ENCODE peak calls at places on chromosome 1, in seven cellular contexts. Q, W, O, U, M, G and I are unnamed samples.

GRCh38 chr1:95554408-95554807 is 320.4 kb downstream of the RWDD3 start:
- DNase-seq in U (no peak), Q (no peak), M (no peak), W (no peak), G (no peak), O (no peak), I (no peak)

GRCh38 chr1:160874935-160875334 is 10.0 kb downstream of the ITLN1 start:
- DNase-seq in M (no peak), G (no peak), O (no peak), W (no peak), Q (no peak), U (no peak), I (no peak)

GRCh38 chr1:23010734-23011449 is 4.8 kb downstream of the TEX46 start:
- DNase-seq in O (no peak), W (no peak), Q (no peak), M (no peak), G (no peak), U (no peak), I (no peak)

GRCh38 chr1:223515915-223516314 is 122.7 kb downstream of the CCDC185 start:
- DNase-seq in Q (no peak), M (peak), U (no peak), O (no peak), G (no peak), W (no peak), I (no peak)

GRCh38 chr1:161198877-161199431 is at the start of gene ADAMTS4:
- DNase-seq in W (peak), O (no peak), Q (peak), G (no peak), M (peak), U (no peak), I (no peak)

GRCh38 chr1:36876990-36877389 is 157.3 kb downstream of the GRIK3 start:
- DNase-seq in W (no peak), M (peak), G (no peak), O (no peak), U (no peak), Q (no peak), I (no peak)

GRCh38 chr1:35111106-35111505 is 31.9 kb downstream of the ZMYM1 start:
- DNase-seq in W (no peak), O (no peak), Q (no peak), G (no peak), M (no peak), U (no peak), I (peak)

GRCh38 chr1:55214903-55215193 is 316 bp downstream of the USP24 start:
- DNase-seq in W (peak), M (peak), G (no peak), O (no peak), U (no peak), Q (no peak), I (no peak)

GRCh38 chr1:240737761-240738265 is 125.9 kb upstream of the GREM2 start:
- DNase-seq in Q (no peak), U (no peak), O (no peak), M (no peak), W (no peak), G (no peak), I (no peak)
- TF ChIP-seq TAF1 in Q (no peak), U (no peak), O (no peak), M (no peak), W (no peak), G (no peak), I (no peak)

GRCh38 chr1:155050560-155051341 is at the start of gene ADAM15:
- DNase-seq in W (peak), G (no peak), Q (peak), O (peak), M (peak), U (peak), I (peak)

GRCh38 chr1:155053531-155054105 is 2.5 kb downstream of the ADAM15 start:
- DNase-seq in O (no peak), W (no peak), U (no peak), Q (no peak), G (no peak), M (no peak), I (no peak)

GRCh38 chr1:155051777-155052398 is 772 bp downstream of the ADAM15 start:
- DNase-seq in G (no peak), U (peak), O (no peak), M (peak), W (no peak), Q (no peak), I (no peak)

GRCh38 chr1:155051342-155051776 is 243 bp downstream of the ADAM15 start:
- DNase-seq in O (no peak), G (no peak), M (no peak), W (no peak), Q (no peak), U (no peak), I (no peak)

DNA sequence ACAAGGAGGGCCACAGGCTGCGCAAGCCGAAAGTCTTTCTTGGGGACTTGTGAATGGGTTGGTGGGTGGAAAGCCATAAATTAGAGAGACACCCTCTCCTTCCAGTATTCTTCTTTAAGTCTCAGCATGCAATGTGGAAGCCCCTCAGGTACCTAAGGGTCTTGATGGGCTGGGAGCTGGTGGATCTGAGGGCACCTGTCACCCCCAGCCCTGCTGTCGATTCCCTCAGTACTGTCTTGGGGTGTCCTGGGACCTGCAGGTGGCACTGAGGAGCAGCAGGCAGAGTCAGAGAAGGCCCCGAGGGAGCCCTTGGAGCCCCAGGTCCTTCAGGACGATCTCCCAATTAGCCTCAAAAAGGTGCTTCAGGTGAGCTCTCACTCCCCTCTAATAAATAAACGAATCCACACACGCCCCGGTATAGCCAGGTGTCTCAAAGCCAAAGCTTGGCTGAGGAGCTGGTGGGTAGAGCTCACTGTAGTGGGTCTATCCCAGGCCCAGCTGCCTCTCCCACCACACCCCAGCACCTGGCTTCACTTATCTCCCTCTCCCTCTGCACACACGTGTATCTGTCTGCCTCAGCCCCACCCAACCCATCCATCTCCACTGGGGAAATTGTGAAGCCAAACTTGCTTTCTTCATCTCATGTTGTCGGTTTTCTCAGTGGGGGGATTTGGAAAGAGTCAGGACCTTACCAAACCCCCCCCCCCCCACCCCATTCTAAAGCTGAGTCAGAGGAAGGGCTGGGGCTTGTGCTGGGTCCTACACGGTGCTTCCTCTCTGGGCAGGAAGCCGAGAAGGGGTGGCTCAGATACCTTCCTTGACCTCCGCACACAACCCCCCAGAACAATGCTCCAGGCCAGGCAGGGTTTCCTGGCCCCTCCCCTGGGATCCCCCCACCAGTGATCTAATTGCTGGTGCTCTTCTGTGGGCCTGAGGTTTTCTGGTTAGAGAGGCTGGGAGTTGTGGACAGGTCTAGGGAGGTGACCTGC is 1.6 kb downstream of the ADAM15 start:
- DNase-seq in U (no peak), W (no peak), G (no peak), M (peak), O (no peak), Q (peak), I (no peak)
- TF ChIP-seq TAF1 in U (no peak), W (no peak), G (no peak), M (no peak), O (no peak), Q (no peak), I (no peak)

GRCh38 chr1:189275786-189276185 is 1201.9 kb downstream of the BRINP3 start:
- DNase-seq in Q (no peak), W (no peak), U (no peak), M (no peak), O (no peak), G (no peak), I (no peak)
- TF ChIP-seq TAF1 in Q (no peak), W (no peak), U (no peak), M (no peak), O (no peak), G (no peak), I (no peak)

GRCh38 chr1:221118176-221118937 is 239.1 kb downstream of the HLX start:
- DNase-seq in O (no peak), W (no peak), Q (no peak), M (no peak), U (no peak), G (no peak), I (no peak)

GRCh38 chr1:221118938-221119320 is 239.7 kb downstream of the HLX start:
- DNase-seq in G (no peak), M (no peak), W (no peak), O (no peak), Q (no peak), U (no peak), I (no peak)

GRCh38 chr1:221117548-221117951 is 238.3 kb downstream of the HLX start:
- DNase-seq in G (no peak), W (no peak), O (no peak), Q (no peak), U (no peak), M (peak), I (no peak)

GRCh38 chr1:221122501-221122900 is 243.3 kb downstream of the HLX start:
- DNase-seq in U (no peak), M (no peak), Q (no peak), O (no peak), G (no peak), W (no peak), I (no peak)

DNA sequence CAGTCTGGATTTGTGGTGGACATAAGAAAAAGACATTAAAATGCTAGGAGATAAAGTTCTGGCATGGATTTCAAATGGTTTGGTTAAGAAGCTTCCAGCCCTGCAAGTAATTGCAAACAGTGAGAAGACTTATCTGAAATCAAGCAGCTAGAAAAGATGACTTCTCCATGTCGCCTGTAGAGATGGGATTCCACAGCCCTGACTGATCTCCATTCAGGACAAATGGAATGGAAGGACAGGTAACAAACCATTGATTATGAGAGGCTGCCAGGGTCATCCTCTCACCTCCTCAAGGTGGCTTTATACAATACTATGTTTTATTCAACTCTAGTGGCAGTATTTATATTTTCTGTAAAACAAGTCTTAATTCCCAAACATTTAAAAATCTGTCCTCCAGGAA is 237.9 kb downstream of the HLX start:
- DNase-seq in W (no peak), U (no peak), M (no peak), G (no peak), Q (no peak), O (no peak), I (no peak)
- TF ChIP-seq TAF1 in W (no peak), U (no peak), M (no peak), G (no peak), Q (no peak), O (no peak), I (no peak)

GRCh38 chr1:242146640-242147039 is 147.7 kb upstream of the MAP1LC3C start:
- DNase-seq in O (no peak), U (no peak), M (no peak), W (no peak), G (no peak), Q (no peak), I (no peak)
- TF ChIP-seq TAF1 in O (no peak), U (no peak), M (no peak), W (no peak), G (no peak), Q (no peak), I (no peak)

GRCh38 chr1:88080875-88081274 is 603.2 kb upstream of the PKN2 start:
- DNase-seq in G (no peak), W (no peak), O (no peak), M (no peak), Q (no peak), U (no peak), I (no peak)

GRCh38 chr1:88074661-88075060 is 609.4 kb upstream of the PKN2 start:
- DNase-seq in U (no peak), M (no peak), Q (no peak), W (no peak), O (no peak), G (no peak), I (no peak)

GRCh38 chr1:88075813-88076212 is 608.3 kb upstream of the PKN2 start:
- DNase-seq in U (no peak), M (no peak), Q (no peak), W (no peak), O (no peak), G (no peak), I (no peak)

GRCh38 chr1:88079036-88079435 is 605.0 kb upstream of the PKN2 start:
- DNase-seq in U (no peak), W (no peak), Q (no peak), O (no peak), G (no peak), M (peak), I (peak)
- TF ChIP-seq TAF1 in U (no peak), W (no peak), Q (no peak), O (no peak), G (no peak), M (no peak), I (no peak)

DNA sequence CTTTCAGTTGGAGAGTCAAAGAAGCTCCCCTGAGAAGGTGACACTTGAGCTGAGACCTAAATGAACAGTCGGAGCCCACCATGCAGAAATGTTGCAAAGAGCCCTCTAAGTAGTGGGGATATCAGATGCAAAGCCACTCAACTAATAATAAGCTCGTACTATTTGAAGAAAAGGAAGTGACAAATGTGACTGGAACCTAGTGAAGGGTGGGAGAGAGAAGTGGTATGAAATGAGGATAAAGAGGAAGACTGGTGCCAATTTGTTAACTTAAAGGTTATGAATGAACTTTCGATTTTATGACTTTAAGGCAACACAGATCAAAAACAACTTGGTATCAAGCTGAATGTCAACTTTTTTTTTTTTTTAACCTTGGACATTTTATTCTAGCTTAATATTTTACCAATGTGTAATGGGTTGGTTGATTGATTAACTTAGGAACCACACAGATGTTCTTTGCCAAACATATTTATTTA is 14.7 kb downstream of the LYPLAL1 start:
- DNase-seq in Q (no peak), M (no peak), U (no peak), O (no peak), G (peak), W (no peak), I (no peak)
- TF ChIP-seq TAF1 in Q (no peak), M (no peak), U (no peak), O (no peak), G (no peak), W (no peak), I (no peak)

GRCh38 chr1:112954945-112955677 is 885 bp downstream of the SLC16A1 start:
- DNase-seq in O (peak), U (peak), W (peak), Q (peak), M (peak), G (no peak), I (peak)

GRCh38 chr1:112956503-112957132 is 622 bp upstream of the SLC16A1 start:
- DNase-seq in M (no peak), Q (no peak), U (no peak), W (no peak), O (no peak), G (no peak), I (peak)

GRCh38 chr1:112957133-112957812 is 1.3 kb upstream of the SLC16A1 start:
- DNase-seq in Q (no peak), G (peak), U (peak), O (peak), M (peak), W (peak), I (peak)

GRCh38 chr1:112955678-112956502 is at the start of gene SLC16A1:
- DNase-seq in G (peak), M (peak), O (peak), Q (peak), W (peak), U (peak), I (peak)

DNA sequence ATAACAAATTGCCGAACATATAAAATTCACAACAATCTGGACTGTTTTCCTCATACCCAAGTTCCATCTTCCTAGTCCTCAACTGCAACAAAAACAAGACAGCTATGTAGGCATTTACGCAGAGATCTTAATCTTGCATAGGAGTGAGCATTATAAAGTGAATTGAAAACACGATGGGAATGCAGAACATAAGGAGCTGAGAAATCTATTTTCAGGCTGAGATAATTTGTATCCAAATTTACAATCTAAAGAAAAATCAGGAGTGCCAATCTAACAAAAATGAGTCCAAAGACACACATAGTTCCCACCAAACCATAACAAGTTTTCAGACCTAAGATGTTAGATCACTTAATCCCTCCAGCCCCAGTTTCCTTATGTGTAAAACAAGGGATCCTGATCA is 1.9 kb downstream of the SLC16A1 start:
- DNase-seq in O (no peak), M (no peak), W (no peak), Q (no peak), G (no peak), U (no peak), I (no peak)
- TF ChIP-seq TAF1 in O (no peak), M (no peak), W (no peak), Q (no peak), G (no peak), U (no peak), I (no peak)

DNA sequence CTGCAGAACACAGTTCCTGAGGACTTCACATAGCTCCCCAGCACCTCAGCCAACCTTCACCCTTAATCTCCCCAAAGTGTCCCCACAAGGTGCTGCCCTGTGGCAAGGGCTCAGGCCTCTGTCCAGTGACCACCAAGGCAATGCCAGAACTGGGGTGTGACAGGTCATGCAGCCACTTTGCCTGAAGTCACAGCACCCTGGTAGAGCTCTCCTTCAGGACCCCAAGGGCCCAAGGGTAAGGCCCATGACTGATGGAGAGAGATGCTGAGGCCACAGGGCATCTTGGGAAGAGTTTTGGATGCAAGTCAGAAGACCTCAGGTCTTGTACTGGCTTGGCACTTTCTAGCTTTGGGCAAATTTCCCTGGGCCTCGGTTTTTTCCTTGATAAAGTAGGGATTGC is 783 bp upstream of the FCMR start:
- DNase-seq in O (no peak), G (no peak), Q (no peak), U (no peak), M (no peak), W (no peak), I (no peak)
- TF ChIP-seq TAF1 in O (no peak), G (no peak), Q (no peak), U (no peak), M (no peak), W (no peak), I (no peak)